ENCODE peak calls at places on chromosome 3, in eight cellular contexts. W is DMS153; L is hepatic stellate cell; Q is activated T-cell treated with anti-CD3 and anti-CD28 coated beads, Interleukin-2, amount 50 U/mL, for 48 hours; Z is Daoy; F is stimulated activated CD8-positive, alpha-beta memory T cell treated with anti-CD3 and anti-CD28 coated beads, Interleukin-4, amount 100 ng/mL, for 24 hours; V is ovary; N is GM20000. D is an unnamed sample.

GRCh38 chr3:58332575-58333179 is at the start of gene PXK:
- DNase-seq in N (peak), L (peak), V (peak), W (no peak), Q (peak), F (peak), Z (peak), D (peak)

GRCh38 chr3:122102191-122102935 is 47.2 kb downstream of the CD86 start:
- DNase-seq in Q (peak), F (peak), N (no peak), W (no peak), V (no peak), L (no peak), Z (no peak), D (no peak)

GRCh38 chr3:123028233-123028828 is 768 bp upstream of the SEMA5B start:
- DNase-seq in W (peak), Q (peak), Z (peak), N (peak), L (peak), F (no peak), V (peak), D (peak)

GRCh38 chr3:139293665-139294023 is 50.2 kb upstream of the MRPS22 start:
- DNase-seq in N (no peak), W (no peak), F (no peak), L (no peak), Z (no peak), Q (no peak), V (no peak), D (no peak)

GRCh38 chr3:10194328-10195071 is 29.8 kb downstream of the IRAK2 start:
- DNase-seq in N (peak), W (no peak), Z (no peak), Q (peak), V (no peak), F (no peak), L (no peak), D (no peak)

GRCh38 chr3:186060222-186060621 is 48.7 kb downstream of the ETV5 start:
- DNase-seq in W (no peak), V (no peak), L (no peak), Q (no peak), N (peak), Z (no peak), F (no peak), D (no peak)

GRCh38 chr3:136604961-136605360 is 147.2 kb downstream of the STAG1 start:
- DNase-seq in L (no peak), V (no peak), W (no peak), Z (no peak), Q (no peak), F (no peak), N (no peak), D (no peak)

GRCh38 chr3:12287727-12288465 is 974 bp upstream of the PPARG start:
- DNase-seq in F (no peak), L (peak), W (no peak), Z (peak), N (peak), V (peak), Q (no peak), D (no peak)

GRCh38 chr3:135970500-135971116 is 5.1 kb downstream of the PPP2R3A start:
- DNase-seq in F (no peak), V (no peak), Q (no peak), W (no peak), N (no peak), L (no peak), Z (peak), D (no peak)

GRCh38 chr3:32106929-32107362 is 526 bp downstream of the GPD1L start:
- DNase-seq in N (peak), Q (peak), V (no peak), F (peak), L (peak), W (no peak), Z (no peak), D (no peak)

GRCh38 chr3:51340989-51341636 is 44.0 kb upstream of the MANF start:
- DNase-seq in Z (peak), V (no peak), L (no peak), N (no peak), Q (no peak), F (no peak), W (no peak), D (peak)

GRCh38 chr3:102163039-102163817 is 271.6 kb upstream of the ZPLD1 start:
- DNase-seq in F (no peak), Z (peak), L (no peak), Q (no peak), V (no peak), N (no peak), W (peak), D (peak)

GRCh38 chr3:149808209-149808829 is 4.7 kb upstream of the RNF13 start:
- DNase-seq in Q (peak), F (peak), N (peak), V (peak), L (peak), W (peak), Z (peak), D (peak)

GRCh38 chr3:18295171-18295920 is 129.8 kb downstream of the SATB1 start:
- DNase-seq in N (peak), Q (peak), W (no peak), F (no peak), L (peak), V (no peak), Z (peak), D (peak)

GRCh38 chr3:34015204-34016142 is 217.0 kb downstream of the PDCD6IP start:
- DNase-seq in Z (peak), W (no peak), V (no peak), F (no peak), L (no peak), Q (no peak), N (no peak), D (no peak)

GRCh38 chr3:159775372-159775961 is 213.2 kb upstream of the IL12A start:
- DNase-seq in F (no peak), L (peak), V (no peak), Q (no peak), N (no peak), Z (peak), W (peak), D (peak)

GRCh38 chr3:42518800-42519567 is 16.5 kb downstream of the VIPR1 start:
- DNase-seq in Q (no peak), Z (no peak), N (no peak), W (no peak), L (no peak), F (no peak), V (no peak), D (no peak)

GRCh38 chr3:13018039-13018431 is 55.2 kb downstream of the IQSEC1 start:
- DNase-seq in Q (no peak), F (no peak), Z (peak), L (no peak), W (no peak), V (no peak), N (no peak), D (no peak)

GRCh38 chr3:30686799-30687198 is 80.4 kb downstream of the TGFBR2 start:
- DNase-seq in L (no peak), Z (no peak), Q (no peak), W (no peak), V (no peak), F (no peak), N (no peak), D (no peak)

GRCh38 chr3:97680210-97680609 is 84.3 kb upstream of the ARL6 start:
- DNase-seq in Q (no peak), F (no peak), N (no peak), L (no peak), W (no peak), Z (no peak), V (no peak), D (no peak)

GRCh38 chr3:131540143-131540542 is 37.4 kb upstream of the MRPL3 start:
- DNase-seq in N (no peak), F (no peak), W (no peak), Z (no peak), L (no peak), Q (no peak), V (no peak), D (peak)

GRCh38 chr3:151328298-151329036 is 882 bp downstream of the P2RY13 start:
- DNase-seq in N (no peak), Z (peak), L (no peak), W (no peak), F (no peak), V (no peak), Q (no peak), D (no peak)

GRCh38 chr3:62614527-62614926 is 241.2 kb upstream of the FEZF2 start:
- DNase-seq in L (no peak), N (no peak), W (no peak), F (no peak), V (no peak), Z (no peak), Q (no peak), D (no peak)

GRCh38 chr3:117761992-117762944 is 1052.7 kb downstream of the TUSC7 start:
- DNase-seq in W (no peak), Q (no peak), N (no peak), L (no peak), V (no peak), F (no peak), Z (no peak), D (no peak)

GRCh38 chr3:8727793-8728517 is 5.6 kb upstream of the CAV3 start:
- DNase-seq in Z (no peak), F (no peak), Q (no peak), W (no peak), V (no peak), L (no peak), N (no peak), D (no peak)